ENCODE peak calls at places on chromosomes 4 and X, in four cellular contexts. R is H1, I is GM12878, K is HepG2. T is an unnamed sample.

GRCh38 chr4:9765091-9765490 is 16.3 kb upstream of the DRD5 start:
- DNase-seq in R (peak; percentile 75), I (no peak), K (peak; percentile 15), T (peak; percentile 21)

GRCh38 chr4:24475756-24476155 is 108.6 kb downstream of the DHX15 start:
- DNase-seq in R (peak; percentile 55), I (no peak), K (no peak), T (no peak)

GRCh38 chr4:1723131-1723801 is 1.9 kb downstream of the TACC3 start:
- DNase-seq in R (no peak), I (no peak), K (no peak), T (no peak)

GRCh38 chr4:98516042-98516440 is 142.4 kb downstream of the TSPAN5 start:
- DNase-seq in R (no peak), I (no peak), K (peak; percentile 35), T (no peak)

GRCh38 chrX:154719132-154719675 is 31.7 kb downstream of the GAB3 start:
- DNase-seq in R (no peak), I (no peak), K (no peak), T (no peak)

GRCh38 chr4:62909238-62909637 is 1500.0 kb downstream of the TECRL start:
- DNase-seq in R (no peak), I (no peak), K (no peak), T (no peak)

GRCh38 chr4:33746979-33747378 is 2497.3 kb downstream of the ARAP2 start:
- DNase-seq in R (no peak), I (no peak), K (no peak), T (no peak)

GRCh38 chr4:173025131-173025530 is 143.5 kb upstream of the GALNT7 start:
- DNase-seq in R (peak; percentile 60), I (peak; percentile 16), K (peak; percentile 38), T (peak; percentile 59)

GRCh38 chr4:25509656-25510055 is 132.6 kb downstream of the ANAPC4 start:
- DNase-seq in R (no peak), I (no peak), K (no peak), T (no peak)

GRCh38 chrX:25344191-25344936 is 328.6 kb upstream of the ARX start:
- DNase-seq in R (no peak), I (no peak), K (no peak), T (no peak)

GRCh38 chr4:180407273-180407885 is 1835.8 kb upstream of the TENM3 start:
- DNase-seq in R (no peak), I (no peak), K (no peak), T (no peak)

GRCh38 chr4:39820186-39820585 is 122.2 kb downstream of the UBE2K start:
- DNase-seq in R (no peak), I (no peak), K (no peak), T (no peak)

GRCh38 chrX:107429090-107429489 is 20.4 kb upstream of the FRMPD3 start:
- DNase-seq in R (peak; percentile 49), I (no peak), K (peak; percentile 15), T (no peak)

GRCh38 chr4:2276581-2277325 is 14.8 kb upstream of the MXD4 start:
- DNase-seq in R (no peak), I (no peak), K (no peak), T (no peak)

GRCh38 chrX:10325606-10326005 is 168.8 kb downstream of the CLCN4 start:
- DNase-seq in R (no peak), I (no peak), K (no peak), T (no peak)

GRCh38 chr4:123699823-123700822 is 303.5 kb downstream of the SPRY1 start:
- DNase-seq in R (no peak), I (no peak), K (peak; percentile 31), T (no peak)

GRCh38 chr4:15870921-15871664 is 67.4 kb downstream of the FGFBP1 start:
- DNase-seq in R (no peak), I (no peak), K (no peak), T (no peak)

GRCh38 chr4:163866728-163867313 is 372.3 kb downstream of the TMA16 start:
- DNase-seq in R (no peak), I (no peak), K (no peak), T (no peak)

GRCh38 chrX:7088968-7089615 is 58.4 kb upstream of the STS start:
- DNase-seq in R (no peak), I (no peak), K (no peak), T (no peak)

GRCh38 chrX:129744881-129745321 is 6.1 kb downstream of the XPNPEP2 start:
- DNase-seq in R (no peak), I (no peak), K (no peak), T (no peak)

GRCh38 chr4:168019019-168019651 is 73.2 kb upstream of the ANXA10 start:
- DNase-seq in R (no peak), I (no peak), K (no peak), T (no peak)

GRCh38 chrX:107710617-107711391 is 64.8 kb downstream of the TSC22D3 start:
- DNase-seq in R (no peak), I (peak; percentile 87), K (peak; percentile 43), T (peak; percentile 59)

GRCh38 chrX:97060019-97060418 is 176.3 kb downstream of the RPA4 start:
- DNase-seq in R (peak; percentile 41), I (no peak), K (no peak), T (no peak)

GRCh38 chrX:149950681-149951080 is 12.4 kb upstream of the EOLA2 start:
- DNase-seq in R (no peak), I (no peak), K (peak; percentile 16), T (peak; percentile 51)

GRCh38 chr4:99321241-99322191 is at the start of gene ADH1B:
- DNase-seq in R (no peak), I (no peak), K (no peak), T (no peak)

GRCh38 chr4:46656071-46656470 is 253.0 kb downstream of the COX7B2 start:
- DNase-seq in R (no peak), I (no peak), K (no peak), T (no peak)

GRCh38 chr4:87697272-87697671 is 47.2 kb downstream of the DMP1 start:
- DNase-seq in R (no peak), I (no peak), K (peak; percentile 42), T (no peak)

GRCh38 chr4:74805601-74806000 is 11.3 kb upstream of the BTC start:
- DNase-seq in R (no peak), I (no peak), K (peak; percentile 45), T (no peak)

GRCh38 chrX:24424948-24425347 is 40.1 kb upstream of the PDK3 start:
- DNase-seq in R (no peak), I (no peak), K (no peak), T (no peak)

GRCh38 chr4:109764785-109765419 is 35.0 kb upstream of the PLA2G12A start:
- DNase-seq in R (no peak), I (no peak), K (no peak), T (no peak)

GRCh38 chr4:131337956-131338355 is 1811.1 kb upstream of the PCDH10 start:
- DNase-seq in R (no peak), I (no peak), K (no peak), T (no peak)

GRCh38 chr4:123096038-123096437 is 173.6 kb upstream of the NUDT6 start:
- DNase-seq in R (no peak), I (no peak), K (peak; percentile 15), T (peak; percentile 31)

GRCh38 chr4:77095101-77095826 is 19.5 kb upstream of the CCNI start:
- DNase-seq in R (peak; percentile 79), I (no peak), K (peak; percentile 49), T (peak; percentile 72)

GRCh38 chr4:89661490-89661889 is 175.5 kb downstream of the SNCA start:
- DNase-seq in R (no peak), I (no peak), K (no peak), T (no peak)

GRCh38 chr4:163448541-163449203 is 24.9 kb downstream of the TKTL2 start:
- DNase-seq in R (no peak), I (no peak), K (no peak), T (no peak)

GRCh38 chrX:49155243-49155899 is 7.2 kb upstream of the MAGIX start:
- DNase-seq in R (peak; percentile 51), I (no peak), K (no peak), T (no peak)

GRCh38 chrX:17860179-17860780 is 818 bp downstream of the RAI2 start:
- DNase-seq in R (peak; percentile 46), I (no peak), K (no peak), T (peak; percentile 16)

GRCh38 chrX:40108959-40109287 is 11.2 kb upstream of the BCOR start:
- DNase-seq in R (peak; percentile 66), I (no peak), K (no peak), T (peak; percentile 64)

GRCh38 chrX:103400931-103401330 is 24.6 kb downstream of the BEX3 start:
- DNase-seq in R (no peak), I (no peak), K (no peak), T (no peak)

GRCh38 chrX:38664285-38664684 is 102.9 kb downstream of the TSPAN7 start:
- DNase-seq in R (no peak), I (no peak), K (peak; percentile 13), T (peak; percentile 56)

DNA sequence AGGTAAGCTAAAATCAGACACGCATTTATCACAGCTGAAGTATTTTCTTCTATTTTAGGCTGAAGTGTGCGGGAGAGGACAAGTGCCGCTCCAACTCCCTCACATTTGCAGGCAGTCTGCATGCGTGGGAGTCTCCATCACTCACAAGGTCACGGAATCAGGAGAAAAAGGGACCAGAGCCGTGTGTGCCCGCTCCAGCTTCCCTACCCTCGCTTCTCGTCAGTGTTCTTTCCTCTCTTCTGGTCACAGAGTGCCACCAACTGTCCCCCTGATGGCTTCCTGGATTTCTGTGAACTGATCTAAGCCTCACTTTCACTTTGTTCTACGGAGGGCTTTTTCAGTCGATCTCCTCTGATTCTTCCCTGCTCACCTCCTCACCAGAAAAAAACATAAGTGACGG is 407.3 kb upstream of the AADAT start:
- DNase-seq in R (no peak), I (peak; percentile 24), K (no peak), T (peak; percentile 16)
- TF ChIP-seq SUZ12 in R (no peak), I (no peak), K (no peak), T (no peak)

GRCh38 chr4:156771171-156771837 is 200.3 kb downstream of the PDGFC start:
- DNase-seq in R (no peak), I (no peak), K (peak; percentile 36), T (peak; percentile 40)
- TF ChIP-seq SP1 in R (no peak), I (no peak), K (no peak), T (no peak)

DNA sequence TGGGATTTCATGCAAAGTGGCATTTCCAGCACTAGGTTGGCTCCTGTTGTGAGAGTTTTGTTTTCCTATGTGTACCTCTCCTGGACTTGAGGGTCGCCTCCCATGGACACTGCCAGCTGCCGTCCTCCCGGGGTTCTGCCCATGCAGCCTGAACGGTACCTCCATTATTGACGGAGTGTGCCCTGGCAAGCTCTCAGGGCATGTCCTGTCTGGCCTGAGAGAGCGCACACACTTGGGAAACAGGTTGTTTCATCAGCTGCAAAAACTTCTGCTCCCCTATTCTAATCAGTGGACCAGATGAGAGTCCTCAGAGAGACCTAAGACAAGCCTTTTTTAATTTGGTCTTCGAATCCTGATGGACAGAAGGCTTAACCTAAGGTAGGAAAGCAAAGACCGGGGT is 56.6 kb upstream of the HOPX start:
- DNase-seq in R (no peak), I (no peak), K (no peak), T (no peak)
- TF ChIP-seq SUZ12 in R (no peak), I (no peak), K (no peak), T (no peak)

GRCh38 chrX:16822723-16823122 is 36.5 kb downstream of the TXLNG start:
- DNase-seq in R (no peak), I (no peak), K (no peak), T (no peak)

GRCh38 chrX:16828126-16828908 is 41.8 kb downstream of the RBBP7 start:
- DNase-seq in R (no peak), I (no peak), K (no peak), T (no peak)

GRCh38 chrX:16825306-16826035 is 39.2 kb downstream of the TXLNG start:
- DNase-seq in R (no peak), I (no peak), K (peak; percentile 25), T (no peak)

GRCh38 chrX:16827225-16827624 is 41.0 kb downstream of the TXLNG start:
- DNase-seq in R (no peak), I (no peak), K (no peak), T (no peak)

GRCh38 chrX:16826207-16826606 is 39.9 kb downstream of the TXLNG start:
- DNase-seq in R (no peak), I (no peak), K (peak; percentile 78), T (peak; percentile 32)
- TF ChIP-seq SP1 in R (no peak), I (no peak), K (no peak), T (no peak)

T was measured in HEK293T.